ENCODE peak calls at places on chromosomes 4 and X, in four cellular contexts. J is GM12878, F is H1, S is K562. Z is an unnamed sample.

GRCh38 chr4:164212134-164212533 is 541.8 kb upstream of the SMIM31 start:
- DNase-seq in S (no peak), F (no peak), J (no peak), Z (no peak)

GRCh38 chr4:147407261-147408045 is 73.4 kb upstream of the EDNRA start:
- DNase-seq in J (no peak), S (no peak), F (peak), Z (no peak)

GRCh38 chr4:165207016-165207430 is 338 bp upstream of the KLHL2 start:
- DNase-seq in J (no peak), S (peak), F (no peak), Z (peak)

GRCh38 chr4:55184600-55185523 is 59.5 kb upstream of the KDR start:
- DNase-seq in J (no peak), F (peak), S (peak), Z (peak)

GRCh38 chrX:150766351-150767044 is 73.3 kb downstream of the MTMR1 start:
- DNase-seq in J (no peak), F (no peak), S (peak), Z (no peak)

GRCh38 chrX:100643943-100644587 is at the start of gene SRPX2:
- DNase-seq in S (no peak), F (no peak), J (no peak), Z (peak)

GRCh38 chr4:8537041-8537461 is 43.1 kb upstream of the GPR78 start:
- DNase-seq in F (no peak), J (peak), S (no peak), Z (peak)

GRCh38 chr4:108512615-108513505 is 107.5 kb upstream of the RPL34 start:
- DNase-seq in S (peak), J (no peak), F (peak), Z (peak)

GRCh38 chr4:1072830-1073446 is 40.4 kb downstream of the RNF212 start:
- DNase-seq in F (peak), S (peak), J (no peak), Z (peak)

GRCh38 chrX:120560842-120561633 is at the start of gene CUL4B:
- DNase-seq in S (peak), F (peak), J (peak), Z (peak)

GRCh38 chrX:40098264-40099045 is 697 bp upstream of the BCOR start:
- DNase-seq in F (peak), S (no peak), J (no peak), Z (no peak)

GRCh38 chrX:154458116-154458953 is at the start of gene PLXNA3:
- DNase-seq in J (no peak), F (peak), S (peak), Z (no peak)

GRCh38 chrX:148049441-148049840 is 68.3 kb downstream of the FMR1NB start:
- DNase-seq in S (peak), J (no peak), F (no peak), Z (peak)

GRCh38 chr4:100876546-100876945 is 358.7 kb upstream of the EMCN start:
- DNase-seq in S (no peak), F (no peak), J (no peak), Z (no peak)
- TF ChIP-seq CTCF in S (no peak), F (no peak), J (no peak), Z (no peak)

DNA sequence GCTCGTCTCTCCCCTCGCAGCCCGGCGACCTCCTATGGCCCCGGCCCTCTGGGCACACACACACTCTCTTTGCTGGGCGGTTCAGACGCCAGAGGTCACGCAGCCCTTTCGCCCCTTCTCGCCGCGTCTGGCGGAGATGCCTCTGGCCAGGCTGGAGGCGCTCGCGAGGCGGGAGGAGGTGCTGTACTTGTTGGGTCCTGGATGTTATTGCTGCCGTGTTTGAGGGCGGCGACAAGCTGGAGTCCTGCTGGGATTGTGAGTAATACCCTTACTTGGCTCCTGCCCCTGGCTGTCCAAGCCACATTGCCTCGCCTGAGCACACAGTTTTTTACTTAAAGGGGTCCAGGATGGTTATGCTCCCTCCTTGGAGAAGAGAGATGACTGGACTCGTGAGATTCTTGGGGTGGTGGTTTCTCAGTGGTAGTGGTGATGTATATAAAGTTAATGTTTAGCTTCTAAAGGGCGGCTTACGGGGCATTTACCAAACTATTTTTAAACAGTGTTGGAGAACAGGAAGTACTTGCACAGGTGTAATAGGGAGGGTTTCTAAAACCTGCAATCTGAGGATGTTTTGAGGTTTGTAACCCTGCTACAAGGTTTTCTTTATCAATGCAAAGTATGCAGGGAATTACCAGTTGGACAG is 572 bp downstream of the USP53 start:
- DNase-seq in S (peak), F (peak), J (peak), Z (peak)
- TF ChIP-seq CHD1 in S (no peak), F (no peak), J (no peak), Z (no peak)

GRCh38 chr4:23613782-23614181 is 276.1 kb downstream of the PPARGC1A start:
- DNase-seq in F (no peak), S (no peak), J (no peak), Z (peak)

DNA sequence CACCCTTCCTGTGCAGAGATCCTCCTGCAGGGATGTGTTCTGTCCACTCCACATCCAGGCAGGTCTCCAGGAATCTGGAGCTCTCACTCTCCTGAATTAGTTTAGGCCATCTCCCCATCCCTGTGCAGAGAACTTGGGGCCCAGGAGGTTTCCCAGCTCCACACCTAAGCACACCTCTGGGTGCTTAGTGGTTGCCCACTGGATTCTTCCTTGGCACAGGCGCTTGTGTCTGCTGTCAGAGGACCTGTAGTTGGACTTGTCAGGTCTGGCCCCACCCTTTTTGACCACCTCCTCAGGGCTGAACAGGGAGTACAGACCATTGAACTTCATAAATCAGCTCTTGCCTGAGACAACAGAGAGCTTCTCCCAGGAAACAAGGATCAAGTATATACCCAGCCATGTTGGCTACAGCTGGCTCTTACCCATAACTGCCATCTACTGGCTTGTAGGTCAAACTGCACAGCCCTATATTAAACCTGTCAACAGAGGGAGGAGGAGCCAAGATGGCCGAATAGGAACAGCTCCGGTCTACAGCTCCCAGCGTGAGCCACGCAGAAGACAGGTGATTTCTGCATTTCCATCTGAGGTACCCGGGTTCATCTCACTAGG is 275.5 kb downstream of the PPARGC1A start:
- DNase-seq in J (no peak), F (peak), S (peak), Z (peak)
- TF ChIP-seq CTCF in J (no peak), F (peak), S (peak), Z (peak)

GRCh38 chrX:17376381-17377046 is 1.5 kb downstream of the NHS start:
- DNase-seq in S (no peak), J (no peak), F (peak), Z (no peak)

GRCh38 chrX:17374619-17375360 is at the start of gene NHS:
- DNase-seq in F (peak), J (no peak), S (peak), Z (peak)

GRCh38 chrX:17377047-17377692 is 2.2 kb downstream of the NHS start:
- DNase-seq in F (peak), S (no peak), J (no peak), Z (peak)

GRCh38 chrX:17375361-17375630 is 296 bp downstream of the NHS start:
- DNase-seq in F (no peak), S (no peak), J (no peak), Z (no peak)

GRCh38 chrX:17375631-17376380 is 806 bp downstream of the NHS start:
- DNase-seq in S (no peak), J (no peak), F (peak), Z (peak)
- TF ChIP-seq CHD1 in S (no peak), J (no peak), F (no peak), Z (no peak)

DNA sequence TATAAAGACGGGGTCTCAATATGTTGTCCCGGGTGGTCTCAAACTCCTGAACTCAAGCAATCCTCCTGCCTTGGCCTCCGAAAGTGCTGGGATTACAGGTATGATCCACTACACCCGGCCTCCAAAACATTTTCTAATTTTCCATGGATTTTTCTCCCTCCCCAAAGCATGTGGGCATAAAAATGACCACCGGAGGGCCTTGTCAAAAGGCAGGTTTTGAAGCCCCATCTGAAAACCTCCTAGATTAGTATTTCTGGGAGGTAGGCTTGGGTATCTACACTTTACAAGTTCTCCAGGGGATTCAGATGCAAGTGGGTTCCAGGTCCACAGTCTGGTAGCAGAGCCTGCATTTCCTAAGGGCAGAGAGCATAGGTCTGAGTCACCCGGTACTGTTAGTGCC is 1.4 kb upstream of the GPR173 start:
- DNase-seq in J (no peak), F (no peak), S (no peak), Z (peak)
- TF ChIP-seq CTCF in J (no peak), F (peak), S (no peak), Z (peak)

DNA sequence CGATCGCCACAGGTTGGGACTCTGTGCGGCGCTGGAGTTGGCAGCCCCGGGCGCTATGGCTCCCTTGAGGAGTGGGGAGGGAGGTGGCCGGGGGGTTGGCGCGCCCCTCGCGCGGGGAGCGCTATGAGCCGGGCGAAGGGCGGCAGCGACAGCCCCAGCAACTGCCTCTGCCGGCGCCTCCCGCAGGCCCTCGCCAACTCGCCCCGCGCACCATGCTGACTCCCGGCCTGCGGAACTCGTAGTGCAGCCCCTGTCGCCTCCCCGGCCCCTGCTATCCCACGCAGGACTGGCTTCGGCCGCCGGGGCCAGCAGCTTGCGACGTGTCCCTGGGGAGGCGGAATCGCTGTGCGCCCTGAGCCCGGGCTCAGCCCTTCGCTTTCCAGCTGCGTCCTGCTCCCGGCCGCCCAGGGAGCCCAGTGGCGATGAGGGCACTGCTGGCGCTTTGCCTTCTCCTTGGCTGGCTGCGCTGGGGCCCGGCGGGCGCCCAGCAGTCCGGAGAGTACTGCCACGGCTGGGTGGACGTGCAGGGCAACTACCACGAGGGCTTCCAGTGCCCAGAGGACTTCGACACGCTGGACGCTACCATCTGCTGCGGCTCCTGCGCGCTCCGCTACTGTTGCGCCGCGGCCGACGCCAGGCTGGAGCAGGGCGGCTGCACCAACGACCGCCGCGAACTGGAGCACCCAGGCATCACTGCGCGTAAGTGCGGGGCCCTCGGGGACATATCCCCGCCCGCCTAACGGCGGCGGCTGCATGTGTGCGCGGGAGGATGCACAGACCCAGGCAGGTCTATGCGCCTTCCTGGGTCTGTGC is 553 bp downstream of the SHISA3 start:
- DNase-seq in S (no peak), F (peak), J (no peak), Z (peak)
- TF ChIP-seq CHD1 in S (no peak), F (no peak), J (no peak), Z (no peak)

GRCh38 chr4:186021461-186022167 is 47.3 kb upstream of the TLR3 start:
- DNase-seq in J (no peak), F (peak), S (peak), Z (peak)
- TF ChIP-seq CTCF in J (peak), F (peak), S (peak), Z (peak)

GRCh38 chr4:19748911-19749473 is 502.7 kb upstream of the SLIT2 start:
- DNase-seq in S (no peak), J (no peak), F (no peak), Z (peak)
- TF ChIP-seq CHD1 in S (no peak), J (no peak), F (no peak), Z (no peak)

GRCh38 chrX:71615954-71616353 is 2.4 kb downstream of the CXCR3 start:
- DNase-seq in S (no peak), J (no peak), F (no peak), Z (no peak)

GRCh38 chrX:71617742-71618141 is 569 bp downstream of the CXCR3 start:
- DNase-seq in J (no peak), F (no peak), S (no peak), Z (no peak)

GRCh38 chrX:71618303-71618721 is at the start of gene CXCR3:
- DNase-seq in J (peak), S (no peak), F (no peak), Z (no peak)

GRCh38 chrX:71615056-71615455 is 3.3 kb downstream of the CXCR3 start:
- DNase-seq in F (no peak), S (no peak), J (no peak), Z (no peak)

DNA sequence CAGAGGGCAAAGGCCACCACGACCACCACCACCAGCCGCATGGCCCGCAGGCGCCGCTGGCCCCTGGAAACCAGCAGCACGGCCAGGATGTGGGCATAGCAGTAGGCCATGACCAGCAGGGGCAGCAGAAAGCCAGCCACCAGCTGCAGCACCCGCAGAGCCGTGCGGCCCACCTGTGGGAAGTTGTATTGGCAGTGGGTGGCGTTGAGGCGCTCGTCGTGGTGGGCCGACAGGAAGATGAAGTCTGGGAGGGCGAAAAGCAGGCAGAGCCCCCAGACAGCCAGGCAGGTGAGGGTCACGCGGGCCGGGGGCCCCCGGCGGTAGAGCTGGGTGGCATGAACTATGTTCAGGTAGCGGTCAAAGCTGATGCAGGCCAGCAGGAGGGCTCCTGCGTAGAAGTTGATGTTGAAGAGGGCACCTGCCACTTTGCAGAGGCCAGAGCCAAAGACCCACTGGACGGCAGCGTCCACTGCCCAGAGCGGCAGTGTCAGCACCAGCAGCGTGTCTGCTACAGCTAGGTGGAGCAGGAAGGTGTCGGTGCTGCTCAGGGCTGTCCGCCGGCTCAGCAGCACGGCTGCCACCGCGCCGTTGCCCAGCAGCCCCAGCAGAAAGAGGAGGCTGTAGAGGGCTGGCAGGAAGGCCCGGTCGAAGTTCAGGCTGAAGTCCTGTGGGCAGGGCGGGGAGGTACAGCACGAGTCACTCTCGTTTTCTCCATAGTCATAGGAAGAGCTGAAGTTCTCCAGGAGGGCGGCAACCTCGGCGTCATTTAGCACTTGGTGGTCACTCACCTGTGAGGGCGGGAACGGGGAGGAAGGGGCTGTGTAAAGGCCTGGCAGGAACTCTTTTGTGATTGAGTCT is 1.4 kb downstream of the CXCR3 start:
- DNase-seq in F (no peak), J (no peak), S (no peak), Z (no peak)
- TF ChIP-seq CTCF in F (no peak), J (peak), S (no peak), Z (no peak)

DNA sequence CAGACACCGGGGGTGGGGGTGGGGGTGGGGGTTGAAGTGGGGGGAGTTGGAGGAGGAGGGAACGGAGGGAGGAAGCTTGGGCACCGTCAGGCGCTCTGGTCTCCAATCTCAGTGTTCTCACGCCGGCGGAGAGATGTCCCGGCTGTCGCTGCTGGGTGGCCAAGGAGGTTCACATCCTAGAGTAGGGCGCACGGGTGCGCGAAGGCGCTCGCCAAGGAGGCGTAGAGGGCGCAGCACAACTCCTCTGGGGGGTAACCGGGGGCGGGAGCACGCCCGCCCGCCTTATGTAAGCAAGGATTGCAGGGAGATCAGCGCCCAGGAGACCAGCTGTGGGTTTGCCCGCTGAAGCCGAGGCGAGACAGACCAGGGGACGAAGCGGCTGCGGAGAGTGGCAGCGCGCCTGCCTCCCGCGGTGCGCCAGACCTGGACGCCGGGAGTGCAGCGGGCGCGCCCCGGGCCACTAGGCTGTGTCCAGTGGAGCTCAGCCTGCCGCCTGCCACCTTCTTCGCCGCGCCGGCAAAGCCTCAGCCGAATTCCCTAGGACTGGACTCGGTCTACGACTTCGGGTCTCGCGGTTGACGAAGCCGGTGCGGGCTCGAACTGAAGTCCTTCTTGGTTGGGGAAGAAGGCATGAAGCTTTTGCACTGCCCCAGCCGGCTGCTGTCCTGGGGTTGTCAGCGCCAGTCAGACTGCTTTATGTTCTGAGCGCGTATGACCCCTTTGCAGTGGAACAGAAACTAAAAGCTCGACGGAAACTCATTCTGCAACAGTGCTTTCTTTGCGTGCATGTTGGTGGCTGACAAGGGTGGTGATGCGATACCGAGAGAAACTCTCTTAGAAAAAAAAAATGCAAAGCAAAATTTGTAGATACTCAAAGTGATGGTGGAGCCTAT is 719 bp upstream of the UNC5C start:
- DNase-seq in F (peak), S (no peak), J (peak), Z (peak)
- TF ChIP-seq CHD1 in F (no peak), S (no peak), J (no peak), Z (no peak)